ENCODE peak calls at places on chromosomes 12 and 14, in six cellular contexts. J is COR-L47; A is stimulated activated CD4-positive, alpha-beta T cell treated with anti-CD3 and anti-CD28 coated beads, Interleukin-12 subunit alpha, Interleukin-12 subunit beta, amount 100 ng/mL, for 4 hours; Z is naive thymus-derived CD4-positive, alpha-beta T cell; E is T-helper 17 cell; X is central memory CD4-positive, alpha-beta T cell. N is an unnamed sample.

GRCh38 chr14:29216774-29217232 is 450.2 kb downstream of the FOXG1 start:
- DNase-seq in J (peak), A (no peak), X (no peak), E (no peak), Z (no peak), N (no peak)

GRCh38 chr14:95431199-95432145 is 85.0 kb downstream of the SYNE3 start:
- DNase-seq in Z (no peak), J (peak), X (no peak), A (no peak), E (no peak), N (no peak)

GRCh38 chr12:90174198-90174510 is 465.5 kb upstream of the ATP2B1 start:
- DNase-seq in J (peak), Z (no peak), A (no peak), X (no peak), E (no peak), N (no peak)

GRCh38 chr14:74596747-74597456 is 15.1 kb downstream of the LTBP2 start:
- DNase-seq in X (no peak), E (no peak), J (no peak), Z (no peak), A (no peak), N (no peak)

GRCh38 chr12:1912580-1913376 is 5.7 kb downstream of the CACNA2D4 start:
- DNase-seq in J (no peak), A (no peak), X (no peak), E (no peak), Z (no peak), N (no peak)

GRCh38 chr12:6228535-6229223 is 28.5 kb downstream of the CD9 start:
- DNase-seq in A (no peak), X (no peak), Z (no peak), J (no peak), E (no peak), N (no peak)

GRCh38 chr12:78224154-78224553 is 393.5 kb downstream of the NAV3 start:
- DNase-seq in E (no peak), J (no peak), Z (no peak), A (no peak), X (no peak), N (no peak)

GRCh38 chr14:89466460-89466859 is 49.4 kb upstream of the FOXN3 start:
- DNase-seq in J (no peak), Z (no peak), A (no peak), X (no peak), E (no peak), N (no peak)

GRCh38 chr12:53190108-53190729 is 9.5 kb upstream of the CSAD start:
- DNase-seq in E (peak), Z (no peak), A (peak), X (peak), J (peak), N (peak)

GRCh38 chr12:50515587-50515986 is 10.8 kb downstream of the DIP2B start:
- DNase-seq in Z (no peak), A (no peak), J (no peak), E (no peak), X (no peak), N (no peak)

GRCh38 chr14:24818054-24818822 is 184.2 kb upstream of the GZMB start:
- DNase-seq in E (no peak), X (no peak), Z (no peak), A (no peak), J (no peak), N (no peak)

GRCh38 chr12:118358607-118359540 is 13.8 kb downstream of the TAOK3 start:
- DNase-seq in J (no peak), A (no peak), X (no peak), Z (no peak), E (no peak), N (no peak)

GRCh38 chr12:116803018-116803736 is 65.1 kb downstream of the RNFT2 start:
- DNase-seq in A (no peak), E (no peak), J (no peak), X (no peak), Z (no peak), N (no peak)

GRCh38 chr14:40072175-40072574 is 639.9 kb upstream of the FBXO33 start:
- DNase-seq in Z (no peak), X (no peak), J (no peak), E (no peak), A (no peak), N (no peak)

GRCh38 chr14:97851438-97851995 is 1054.3 kb downstream of the VRK1 start:
- DNase-seq in Z (no peak), E (no peak), X (no peak), J (no peak), A (no peak), N (no peak)

GRCh38 chr14:60266021-60266937 is 17.3 kb downstream of the PPM1A start:
- DNase-seq in J (no peak), E (no peak), Z (no peak), X (peak), A (no peak), N (peak)

GRCh38 chr12:47100146-47100545 is 20.4 kb upstream of the AMIGO2 start:
- DNase-seq in X (no peak), Z (no peak), A (no peak), E (no peak), J (no peak), N (no peak)

GRCh38 chr14:38074091-38074490 is 133.6 kb upstream of the SSTR1 start:
- DNase-seq in E (no peak), Z (no peak), J (no peak), X (no peak), A (no peak), N (no peak)

GRCh38 chr14:31961881-31962280 is 115.2 kb upstream of the ARHGAP5 start:
- DNase-seq in A (no peak), X (no peak), Z (no peak), J (no peak), E (no peak), N (no peak)

GRCh38 chr12:42426733-42427132 is 100.8 kb downstream of the PPHLN1 start:
- DNase-seq in A (no peak), X (no peak), J (no peak), Z (no peak), E (no peak), N (peak)

GRCh38 chr14:33809456-33809855 is 141.4 kb downstream of the EGLN3 start:
- DNase-seq in A (no peak), E (no peak), Z (no peak), X (no peak), J (no peak), N (no peak)